ENCODE peak calls at places on chromosomes 12 and 14, in nine cellular contexts. C is WERI-Rb-1; S is brain microvascular endothelial cell; R is dorsolateral prefrontal cortex; M is activated CD4-positive, alpha-beta T cell treated with anti-CD3 and anti-CD28 coated beads for 24 hours; T is glutamatergic neuron; B is T-cell; N is naive thymus-derived CD4-positive, alpha-beta T cell; Q is neural progenitor cell. J is an unnamed sample.

GRCh38 chr12:10540776-10541205 is 35.1 kb downstream of the EIF2S3B start:
- DNase-seq in C (no peak), T (no peak), Q (no peak), M (no peak), S (peak; percentile 1), N (no peak), R (no peak), B (no peak), J (peak; percentile 13)

GRCh38 chr12:132866251-132866828 is 21.1 kb downstream of the CHFR start:
- DNase-seq in B (no peak), T (no peak), M (no peak), N (no peak), S (peak; percentile 66), Q (no peak), C (no peak), R (no peak), J (peak; percentile 37)

GRCh38 chr12:47779943-47780504 is 7.0 kb downstream of the SLC48A1 start:
- DNase-seq in B (no peak), T (no peak), N (no peak), M (no peak), Q (no peak), S (no peak), R (no peak), C (no peak), J (no peak)

GRCh38 chr14:101442451-101442850 is 118.8 kb upstream of the DIO3 start:
- DNase-seq in R (no peak), T (no peak), N (peak; percentile 61), Q (no peak), C (no peak), M (peak; percentile 43), B (peak; percentile 45), S (no peak), J (no peak)

GRCh38 chr12:81294325-81295190 is 216.7 kb downstream of the ACSS3 start:
- DNase-seq in Q (no peak), C (no peak), T (no peak), R (no peak), S (no peak), B (no peak), M (no peak), N (no peak), J (no peak)

GRCh38 chr14:97058071-97058470 is 260.9 kb downstream of the VRK1 start:
- DNase-seq in C (no peak), Q (no peak), N (no peak), M (no peak), R (no peak), S (no peak), T (no peak), B (no peak), J (no peak)

GRCh38 chr12:124655317-124656213 is 88.2 kb upstream of the NCOR2 start:
- DNase-seq in S (peak; percentile 95), M (no peak), N (no peak), B (no peak), Q (peak; percentile 44), C (peak; percentile 98), T (peak; percentile 87), R (peak; percentile 63), J (no peak)

GRCh38 chr12:112164326-112164660 is 38.9 kb downstream of the TRAFD1 start:
- DNase-seq in B (no peak), N (no peak), M (no peak), Q (no peak), C (no peak), T (no peak), S (no peak), R (no peak), J (no peak)

GRCh38 chr14:59310644-59311043 is 122.2 kb downstream of the DAAM1 start:
- DNase-seq in M (no peak), T (no peak), N (no peak), R (no peak), B (no peak), C (no peak), Q (no peak), S (no peak), J (peak; percentile 58)

GRCh38 chr12:6171409-6172015 is 28.7 kb upstream of the CD9 start:
- DNase-seq in M (no peak), R (no peak), T (no peak), Q (no peak), B (no peak), S (no peak), N (no peak), C (no peak), J (no peak)

GRCh38 chr12:131441638-131442336 is 269.1 kb upstream of the SFSWAP start:
- DNase-seq in T (no peak), M (no peak), N (no peak), R (no peak), C (no peak), S (no peak), Q (no peak), B (no peak), J (no peak)

GRCh38 chr12:83361486-83361885 is 674.8 kb downstream of the TMTC2 start:
- DNase-seq in R (no peak), N (no peak), B (no peak), M (no peak), Q (no peak), T (no peak), C (no peak), S (no peak), J (no peak)

GRCh38 chr12:106030210-106031175 is 108.3 kb downstream of the NUAK1 start:
- DNase-seq in B (no peak), C (no peak), N (no peak), R (no peak), T (no peak), M (no peak), Q (no peak), S (peak; percentile 98), J (peak; percentile 87)

GRCh38 chr12:132066345-132066685 is 77.8 kb downstream of the DDX51 start:
- DNase-seq in B (no peak), R (no peak), S (no peak), N (peak; percentile 24), Q (no peak), C (no peak), T (no peak), M (peak; percentile 8), J (no peak)

GRCh38 chr12:95970905-95971304 is 25.2 kb downstream of the HAL start:
- DNase-seq in R (no peak), S (no peak), B (no peak), T (no peak), M (no peak), C (no peak), Q (peak; percentile 10), N (no peak), J (peak; percentile 58)

GRCh38 chr12:88836156-88836555 is 255.9 kb upstream of the KITLG start:
- DNase-seq in B (no peak), S (no peak), M (no peak), C (no peak), N (no peak), T (no peak), Q (no peak), R (no peak), J (peak; percentile 18)

GRCh38 chr12:32559434-32559833 is 119.7 kb upstream of the DNM1L start:
- DNase-seq in N (no peak), C (no peak), R (no peak), B (no peak), S (no peak), Q (no peak), M (no peak), T (no peak), J (no peak)

GRCh38 chr12:10554971-10555481 is 49.3 kb downstream of the EIF2S3B start:
- DNase-seq in Q (no peak), R (no peak), T (no peak), S (no peak), M (no peak), C (no peak), N (no peak), B (no peak), J (no peak)

GRCh38 chr12:98701166-98701565 is 56.1 kb downstream of the APAF1 start:
- DNase-seq in M (no peak), C (no peak), N (no peak), S (no peak), T (no peak), Q (no peak), B (no peak), R (no peak), J (no peak)

GRCh38 chr14:24422694-24423531 is 6.6 kb downstream of the CBLN3 start:
- DNase-seq in C (no peak), N (no peak), B (no peak), S (no peak), M (no peak), Q (no peak), R (no peak), T (no peak), J (no peak)

GRCh38 chr14:66206554-66206953 is 279.6 kb upstream of the CCDC196 start:
- DNase-seq in T (peak; percentile 18), S (no peak), B (no peak), Q (no peak), M (no peak), R (no peak), C (no peak), N (no peak), J (no peak)

GRCh38 chr12:51593539-51593938 is 2.5 kb downstream of the SCN8A start:
- DNase-seq in C (no peak), Q (peak; percentile 73), M (no peak), T (no peak), R (no peak), S (peak; percentile 64), N (no peak), B (no peak), J (peak; percentile 51)

GRCh38 chr14:34220311-34220710 is 241.7 kb downstream of the SPTSSA start:
- DNase-seq in C (no peak), T (no peak), R (no peak), Q (no peak), N (no peak), B (no peak), S (no peak), M (no peak), J (no peak)

GRCh38 chr12:3746758-3747157 is 6.2 kb downstream of the CRACR2A start:
- DNase-seq in S (no peak), N (no peak), T (no peak), Q (no peak), C (no peak), R (no peak), B (no peak), M (no peak), J (no peak)

GRCh38 chr14:66009104-66009503 is 477.1 kb upstream of the CCDC196 start:
- DNase-seq in T (no peak), Q (peak; percentile 45), S (peak; percentile 41), B (no peak), C (no peak), M (no peak), N (no peak), R (no peak), J (peak; percentile 50)

GRCh38 chr12:107468182-107468581 is 217.4 kb upstream of the PWP1 start:
- DNase-seq in N (no peak), R (no peak), C (no peak), S (no peak), T (no peak), B (no peak), Q (no peak), M (no peak), J (no peak)

GRCh38 chr12:54206807-54207206 is 18.0 kb upstream of the SMUG1 start:
- DNase-seq in B (no peak), C (peak; percentile 62), T (no peak), S (no peak), R (no peak), N (no peak), Q (no peak), M (no peak), J (no peak)

GRCh38 chr12:5688226-5688625 is 256.3 kb downstream of the NTF3 start:
- DNase-seq in N (no peak), C (peak; percentile 75), S (no peak), T (no peak), Q (peak; percentile 54), R (no peak), M (no peak), B (no peak), J (no peak)

GRCh38 chr14:23483216-23483854 is 13.8 kb downstream of the NGDN start:
- DNase-seq in C (peak; percentile 85), B (no peak), S (peak; percentile 11), N (no peak), M (no peak), Q (peak; percentile 87), R (peak; percentile 53), T (peak; percentile 77), J (no peak)

GRCh38 chr12:14970467-14970866 is 2.4 kb upstream of the PDE6H start:
- DNase-seq in S (no peak), N (no peak), Q (no peak), T (no peak), B (no peak), R (no peak), C (no peak), M (no peak), J (no peak)

GRCh38 chr12:124419292-124420040 is 124.6 kb downstream of the RFLNA start:
- DNase-seq in B (no peak), N (no peak), R (no peak), Q (no peak), C (peak; percentile 46), T (no peak), S (peak; percentile 37), M (no peak), J (no peak)